ENCODE peak calls at places on chromosomes 16 and 17, in ten cellular contexts. B, X, K, O, H, Z, T, N, P and D are unnamed samples.

GRCh38 chr16:83619381-83620150 is 188.2 kb upstream of the HSBP1 start:
- DNase-seq in B (no peak), X (no peak), K (no peak), O (no peak), H (no peak), Z (no peak), T (no peak), N (no peak), P (no peak), D (no peak)

GRCh38 chr16:30005341-30006094 is 5.3 kb downstream of the DOC2A start:
- DNase-seq in B (no peak), X (no peak), K (no peak), O (peak), H (peak), Z (peak), T (no peak), N (no peak), P (peak), D (no peak)

GRCh38 chr16:68230956-68231355 is 5.0 kb downstream of the ESRP2 start:
- DNase-seq in B (no peak), X (no peak), K (no peak), O (no peak), H (no peak), Z (no peak), T (peak), N (no peak), P (no peak), D (no peak)

GRCh38 chr16:80938035-80938927 is 68.4 kb downstream of the CMC2 start:
- DNase-seq in B (no peak), X (no peak), K (no peak), O (peak), H (no peak), Z (peak), T (no peak), N (peak), P (no peak), D (no peak)

GRCh38 chr17:46922804-46923635 is at the start of gene GOSR2:
- DNase-seq in B (peak), X (peak), K (peak), O (peak), H (peak), Z (peak), T (peak), N (peak), P (peak), D (peak)

GRCh38 chr17:68310141-68310540 is 18.8 kb downstream of the ARSG start:
- DNase-seq in B (no peak), X (no peak), K (no peak), O (peak), H (peak), Z (no peak), T (no peak), N (no peak), P (no peak), D (no peak)

GRCh38 chr17:42179911-42180410 is 981 bp downstream of the KCNH4 start:
- DNase-seq in B (no peak), X (no peak), K (no peak), O (no peak), H (no peak), Z (peak), T (no peak), N (no peak), P (no peak), D (no peak)

GRCh38 chr16:12009922-12010321 is 33.4 kb downstream of the SNX29 start:
- DNase-seq in B (no peak), X (no peak), K (no peak), O (no peak), H (no peak), Z (no peak), T (no peak), N (no peak), P (no peak), D (no peak)

GRCh38 chr17:74071280-74071679 is 132.2 kb upstream of the RPL38 start:
- DNase-seq in B (no peak), X (no peak), K (no peak), O (no peak), H (no peak), Z (no peak), T (no peak), N (no peak), P (no peak), D (no peak)

GRCh38 chr17:80498242-80498919 is 22.0 kb upstream of the NPTX1 start:
- DNase-seq in B (no peak), X (no peak), K (no peak), O (peak), H (no peak), Z (no peak), T (no peak), N (no peak), P (no peak), D (no peak)

GRCh38 chr16:88772871-88773811 is 11.9 kb downstream of the PIEZO1 start:
- DNase-seq in B (no peak), X (no peak), K (no peak), O (peak), H (no peak), Z (peak), T (no peak), N (no peak), P (no peak), D (no peak)

GRCh38 chr16:48386559-48387312 is 1.5 kb upstream of the SIAH1 start:
- DNase-seq in B (no peak), X (no peak), K (no peak), O (no peak), H (no peak), Z (no peak), T (no peak), N (no peak), P (no peak), D (no peak)

GRCh38 chr17:7745748-7746470 is 28.4 kb downstream of the DNAH2 start:
- DNase-seq in B (no peak), X (no peak), K (no peak), O (peak), H (no peak), Z (peak), T (no peak), N (no peak), P (peak), D (no peak)

GRCh38 chr17:3002538-3003301 is 60.7 kb downstream of the OR1D5 start:
- DNase-seq in B (no peak), X (no peak), K (no peak), O (no peak), H (no peak), Z (no peak), T (peak), N (peak), P (no peak), D (no peak)

GRCh38 chr17:63086483-63087185 is 120.6 kb downstream of the TANC2 start:
- DNase-seq in B (no peak), X (no peak), K (no peak), O (no peak), H (no peak), Z (no peak), T (no peak), N (no peak), P (no peak), D (no peak)

GRCh38 chr16:67406628-67407027 is 9.6 kb downstream of the ZDHHC1 start:
- DNase-seq in B (no peak), X (no peak), K (no peak), O (peak), H (no peak), Z (peak), T (no peak), N (no peak), P (no peak), D (no peak)

GRCh38 chr17:10683853-10684252 is 13.5 kb downstream of the SCO1 start:
- DNase-seq in B (no peak), X (no peak), K (no peak), O (peak), H (no peak), Z (peak), T (no peak), N (no peak), P (no peak), D (no peak)

GRCh38 chr16:84546669-84547538 is 42.4 kb upstream of the MEAK7 start:
- DNase-seq in B (no peak), X (no peak), K (no peak), O (no peak), H (no peak), Z (no peak), T (no peak), N (no peak), P (no peak), D (no peak)

GRCh38 chr16:68704232-68704867 is 32.7 kb upstream of the CDH1 start:
- DNase-seq in B (peak), X (peak), K (peak), O (peak), H (peak), Z (peak), T (no peak), N (peak), P (peak), D (peak)

GRCh38 chr17:82815790-82816305 is 24.0 kb downstream of the ZNF750 start:
- DNase-seq in B (no peak), X (no peak), K (no peak), O (no peak), H (no peak), Z (no peak), T (no peak), N (no peak), P (no peak), D (no peak)

GRCh38 chr17:43840814-43841213 is 6.2 kb upstream of the CD300LG start:
- DNase-seq in B (no peak), X (no peak), K (no peak), O (peak), H (no peak), Z (peak), T (no peak), N (no peak), P (peak), D (no peak)

GRCh38 chr16:10992112-10992511 is 47.7 kb downstream of the CLEC16A start:
- DNase-seq in B (no peak), X (no peak), K (no peak), O (peak), H (no peak), Z (no peak), T (no peak), N (no peak), P (no peak), D (no peak)

GRCh38 chr16:80231888-80232287 is 308.9 kb upstream of the DYNLRB2 start:
- DNase-seq in B (peak), X (no peak), K (no peak), O (peak), H (no peak), Z (no peak), T (no peak), N (no peak), P (no peak), D (no peak)

GRCh38 chr17:75031972-75032895 is 14.5 kb downstream of the ATP5PD start:
- DNase-seq in B (no peak), X (no peak), K (peak), O (peak), H (peak), Z (peak), T (peak), N (peak), P (peak), D (peak)

GRCh38 chr16:2093793-2094192 is 41.9 kb downstream of the PKD1 start:
- DNase-seq in B (no peak), X (no peak), K (no peak), O (no peak), H (no peak), Z (no peak), T (no peak), N (no peak), P (no peak), D (no peak)

GRCh38 chr16:55571191-55571897 is 4.9 kb downstream of the CAPNS2 start:
- DNase-seq in B (no peak), X (no peak), K (no peak), O (no peak), H (no peak), Z (no peak), T (no peak), N (no peak), P (no peak), D (no peak)

GRCh38 chr17:77311371-77311981 is 170.7 kb downstream of the SEC14L1 start:
- DNase-seq in B (no peak), X (no peak), K (no peak), O (no peak), H (no peak), Z (no peak), T (no peak), N (no peak), P (no peak), D (no peak)

GRCh38 chr16:79950932-79951719 is 350.6 kb upstream of the MAF start:
- DNase-seq in B (no peak), X (no peak), K (no peak), O (no peak), H (no peak), Z (no peak), T (no peak), N (no peak), P (no peak), D (no peak)

GRCh38 chr17:29929006-29929543 is 953 bp downstream of the SSH2 start:
- DNase-seq in B (no peak), X (no peak), K (no peak), O (peak), H (no peak), Z (peak), T (no peak), N (peak), P (peak), D (no peak)

GRCh38 chr16:49556252-49557069 is 182.9 kb downstream of the C16orf78 start:
- DNase-seq in B (no peak), X (no peak), K (no peak), O (no peak), H (no peak), Z (peak), T (no peak), N (no peak), P (no peak), D (no peak)

GRCh38 chr16:11234884-11235702 is 20.9 kb downstream of the SOCS1 start:
- DNase-seq in B (no peak), X (no peak), K (no peak), O (no peak), H (no peak), Z (no peak), T (no peak), N (no peak), P (no peak), D (peak)

GRCh38 chr16:87836844-87837581 is 32.3 kb downstream of the SLC7A5 start:
- DNase-seq in B (no peak), X (no peak), K (no peak), O (peak), H (peak), Z (no peak), T (no peak), N (no peak), P (no peak), D (no peak)

GRCh38 chr16:88383401-88384221 is 852 bp downstream of the ZNF469 start:
- DNase-seq in B (no peak), X (no peak), K (no peak), O (peak), H (no peak), Z (no peak), T (no peak), N (no peak), P (peak), D (no peak)

GRCh38 chr16:50265260-50265659 is 1.1 kb upstream of the ADCY7 start:
- DNase-seq in B (no peak), X (no peak), K (no peak), O (peak), H (peak), Z (peak), T (peak), N (no peak), P (peak), D (peak)

GRCh38 chr17:42107597-42108576 is 4.6 kb downstream of the DHX58 start:
- DNase-seq in B (peak), X (peak), K (no peak), O (no peak), H (peak), Z (peak), T (no peak), N (peak), P (peak), D (peak)

GRCh38 chr16:87691686-87692079 is 74.1 kb downstream of the KLHDC4 start:
- DNase-seq in B (no peak), X (no peak), K (no peak), O (no peak), H (no peak), Z (no peak), T (no peak), N (no peak), P (no peak), D (no peak)

GRCh38 chr16:7321661-7322060 is 11.0 kb upstream of the RBFOX1 start:
- DNase-seq in B (no peak), X (no peak), K (no peak), O (no peak), H (no peak), Z (peak), T (no peak), N (no peak), P (no peak), D (no peak)